ENCODE peak calls at places on chromosomes 6 and 20, in five cellular contexts. S, K, X, A and Y are unnamed samples.

GRCh38 chr6:130906736-130907381 is 79.7 kb downstream of the SMLR1 start:
- DNase-seq in S (no peak), K (no peak), X (peak; percentile 78), A (no peak), Y (no peak)

GRCh38 chr6:12001706-12002070 is 10.4 kb upstream of the HIVEP1 start:
- DNase-seq in S (no peak), K (no peak), X (no peak), A (no peak), Y (no peak)

GRCh38 chr20:52178691-52179090 is 12.9 kb downstream of the ZFP64 start:
- DNase-seq in S (no peak), K (no peak), X (no peak), A (no peak), Y (no peak)

GRCh38 chr6:159445351-159445750 is 247.7 kb downstream of the SOD2 start:
- DNase-seq in S (no peak), K (no peak), X (no peak), A (no peak), Y (no peak)

GRCh38 chr6:96611342-96611964 is 48.5 kb downstream of the FHL5 start:
- DNase-seq in S (no peak), K (no peak), X (no peak), A (no peak), Y (no peak)

GRCh38 chr6:2810092-2810671 is 31.5 kb downstream of the SERPINB1 start:
- DNase-seq in S (no peak), K (no peak), X (peak; percentile 77), A (no peak), Y (no peak)

GRCh38 chr20:63689046-63690000 is 7.1 kb upstream of the TNFRSF6B start:
- DNase-seq in S (no peak), K (no peak), X (no peak), A (no peak), Y (no peak)

GRCh38 chr6:75412937-75413662 is 80.5 kb downstream of the FILIP1 start:
- DNase-seq in S (no peak), K (no peak), X (peak; percentile 38), A (no peak), Y (no peak)

GRCh38 chr20:46568570-46569129 is 18.2 kb upstream of the OCSTAMP start:
- DNase-seq in S (peak; percentile 87), K (peak; percentile 92), X (peak; percentile 64), A (no peak), Y (peak; percentile 93)

GRCh38 chr6:99187429-99187828 is 162.0 kb downstream of the FAXC start:
- DNase-seq in S (no peak), K (no peak), X (no peak), A (no peak), Y (no peak)

GRCh38 chr20:36754656-36755222 is 8.8 kb upstream of the NDRG3 start:
- DNase-seq in S (no peak), K (peak; percentile 22), X (peak; percentile 82), A (peak; percentile 68), Y (no peak)

GRCh38 chr6:28218312-28219248 is 6.5 kb upstream of the ZSCAN9 start:
- DNase-seq in S (peak; percentile 88), K (peak; percentile 1), X (peak; percentile 68), A (peak; percentile 27), Y (peak; percentile 91)

GRCh38 chr6:150690681-150691080 is 91.0 kb downstream of the PLEKHG1 start:
- DNase-seq in S (no peak), K (no peak), X (no peak), A (no peak), Y (no peak)

GRCh38 chr20:46057856-46058655 is 29.0 kb downstream of the SLC12A5 start:
- DNase-seq in S (peak; percentile 51), K (no peak), X (peak; percentile 52), A (peak; percentile 55), Y (peak; percentile 78)

GRCh38 chr6:14396826-14397517 is 279.4 kb downstream of the CD83 start:
- DNase-seq in S (no peak), K (no peak), X (peak; percentile 16), A (no peak), Y (no peak)

GRCh38 chr6:112015725-112016124 is 38.2 kb upstream of the CCN6 start:
- DNase-seq in S (no peak), K (no peak), X (no peak), A (no peak), Y (no peak)

GRCh38 chr20:24971702-24972101 is 20.8 kb downstream of the APMAP start:
- DNase-seq in S (no peak), K (no peak), X (no peak), A (no peak), Y (no peak)